ENCODE peak calls at places on chromosomes 5 and 9, in five cellular contexts. B, W, H, C and R are unnamed samples.

GRCh38 chr5:105640328-105640727 is 2030.4 kb downstream of the EFNA5 start:
- DNase-seq in B (no peak), C (no peak), H (no peak), W (no peak), R (no peak)

GRCh38 chr5:171724771-171725609 is 60.6 kb upstream of the SMIM23 start:
- DNase-seq in B (no peak), C (no peak), H (no peak), W (no peak), R (no peak)

GRCh38 chr5:170522211-170523128 is 18.6 kb downstream of the KCNIP1 start:
- DNase-seq in W (peak; percentile 63), H (no peak), B (no peak), C (no peak), R (no peak)

GRCh38 chr5:68455216-68455615 is 239.7 kb downstream of the PIK3R1 start:
- DNase-seq in C (no peak), H (no peak), W (peak; percentile 19), B (no peak), R (no peak)

GRCh38 chr9:103985082-103985481 is 109.0 kb upstream of the SMC2 start:
- DNase-seq in B (no peak), H (no peak), C (no peak), W (no peak), R (no peak)

GRCh38 chr9:36997414-36997813 is 36.7 kb downstream of the PAX5 start:
- DNase-seq in W (peak; percentile 65), H (peak; percentile 15), B (no peak), C (no peak), R (no peak)

GRCh38 chr9:110156902-110157301 is 51.1 kb downstream of the C9orf152 start:
- DNase-seq in C (peak; percentile 49), B (no peak), W (no peak), H (no peak), R (peak; percentile 52)

GRCh38 chr9:114037961-114038723 is 40.0 kb downstream of the AMBP start:
- DNase-seq in H (no peak), W (no peak), C (no peak), B (no peak), R (no peak)

GRCh38 chr5:167156446-167156845 is 1135.0 kb upstream of the WWC1 start:
- DNase-seq in C (no peak), W (no peak), B (no peak), H (no peak), R (no peak)

GRCh38 chr9:38768351-38768761 is 48.4 kb upstream of the FAM240B start:
- DNase-seq in C (no peak), H (no peak), W (no peak), B (no peak), R (no peak)

GRCh38 chr5:153866176-153866575 is 172.5 kb downstream of the FAM114A2 start:
- DNase-seq in C (no peak), H (no peak), W (no peak), B (no peak), R (no peak)

GRCh38 chr5:111697881-111698757 is 58.9 kb downstream of the NREP start:
- DNase-seq in C (no peak), H (peak; percentile 42), W (peak; percentile 18), B (no peak), R (no peak)

GRCh38 chr9:101977614-101978210 is 239.3 kb upstream of the GRIN3A start:
- DNase-seq in C (no peak), B (no peak), H (peak; percentile 12), W (peak; percentile 23), R (no peak)

GRCh38 chr5:173680660-173681242 is 64.3 kb upstream of the BOD1 start:
- DNase-seq in B (no peak), W (no peak), H (no peak), C (no peak), R (no peak)

GRCh38 chr5:150057511-150057910 is 28.8 kb downstream of the CSF1R start:
- DNase-seq in H (no peak), W (no peak), B (no peak), C (no peak), R (no peak)

GRCh38 chr5:56119050-56119449 is 114.1 kb downstream of the ANKRD55 start:
- DNase-seq in H (no peak), B (no peak), C (no peak), W (no peak), R (no peak)

GRCh38 chr5:17077447-17078233 is 139.8 kb upstream of the BASP1 start:
- DNase-seq in B (no peak), C (no peak), H (no peak), W (no peak), R (no peak)

DNA sequence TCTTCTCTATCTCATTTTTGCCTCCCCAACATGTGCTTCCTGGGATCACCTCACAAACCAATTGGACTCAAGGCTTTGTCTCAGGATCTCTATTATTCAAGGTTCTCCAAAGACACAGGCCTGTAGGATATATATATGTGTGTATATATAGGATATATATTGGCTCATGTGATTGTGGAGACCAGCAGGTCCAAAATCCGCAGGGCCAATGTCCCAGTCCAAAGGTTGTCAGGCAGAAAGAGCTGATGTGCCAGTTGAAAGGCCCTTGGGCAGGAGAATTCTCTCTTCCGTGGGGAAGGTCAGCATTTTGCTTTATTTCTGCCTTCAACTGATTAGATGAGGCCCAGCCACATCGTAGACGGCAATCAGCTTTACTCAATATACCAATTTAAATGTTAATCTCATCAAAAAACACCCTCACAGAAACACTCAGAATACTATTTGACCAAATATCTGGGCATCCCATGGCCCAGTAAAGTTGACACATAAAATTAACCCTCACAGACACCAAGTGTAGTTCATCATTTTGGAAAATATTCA is 1.3 kb upstream of the FBLL1 start:
- DNase-seq in W (no peak), H (no peak), B (no peak), C (no peak), R (no peak)
- H3K27me3 ChIP-seq in W (no peaks in the 10 kb centered on the region), H (peaks cover 29% of the 10 kb centered on the region), B (peaks cover 4% of the 10 kb centered on the region), C (peaks cover 12% of the 10 kb centered on the region), R (peaks cover 6% of the 10 kb centered on the region)

DNA sequence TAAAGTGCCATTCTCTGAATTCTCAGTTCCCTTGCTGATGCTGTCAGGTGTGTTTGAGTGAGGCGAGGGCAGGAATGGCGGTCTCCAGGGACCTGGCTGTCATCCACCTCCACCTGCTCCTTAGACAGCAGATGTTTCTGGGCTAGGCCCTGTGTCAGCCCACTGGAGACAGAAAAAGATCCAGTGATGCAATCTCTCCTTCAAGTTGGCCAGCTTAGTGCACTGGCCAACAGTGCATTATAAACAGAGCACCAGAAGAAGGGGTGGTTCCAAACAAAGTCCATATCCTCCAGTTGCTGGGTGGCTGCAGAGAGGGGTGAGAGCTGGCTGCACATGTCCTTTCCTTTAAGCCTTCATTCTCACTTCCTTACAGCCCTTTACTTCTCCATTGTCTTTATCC is 26.5 kb downstream of the NANS start:
- DNase-seq in W (no peak), B (no peak), H (peak; percentile 46), C (no peak), R (no peak)
- H3K36me3 ChIP-seq in W (peaks cover 18% of the 10 kb centered on the region), B (peaks cover 15% of the 10 kb centered on the region), H (peaks cover 27% of the 10 kb centered on the region), C (peaks cover 62% of the 10 kb centered on the region), R (peaks cover 27% of the 10 kb centered on the region)

DNA sequence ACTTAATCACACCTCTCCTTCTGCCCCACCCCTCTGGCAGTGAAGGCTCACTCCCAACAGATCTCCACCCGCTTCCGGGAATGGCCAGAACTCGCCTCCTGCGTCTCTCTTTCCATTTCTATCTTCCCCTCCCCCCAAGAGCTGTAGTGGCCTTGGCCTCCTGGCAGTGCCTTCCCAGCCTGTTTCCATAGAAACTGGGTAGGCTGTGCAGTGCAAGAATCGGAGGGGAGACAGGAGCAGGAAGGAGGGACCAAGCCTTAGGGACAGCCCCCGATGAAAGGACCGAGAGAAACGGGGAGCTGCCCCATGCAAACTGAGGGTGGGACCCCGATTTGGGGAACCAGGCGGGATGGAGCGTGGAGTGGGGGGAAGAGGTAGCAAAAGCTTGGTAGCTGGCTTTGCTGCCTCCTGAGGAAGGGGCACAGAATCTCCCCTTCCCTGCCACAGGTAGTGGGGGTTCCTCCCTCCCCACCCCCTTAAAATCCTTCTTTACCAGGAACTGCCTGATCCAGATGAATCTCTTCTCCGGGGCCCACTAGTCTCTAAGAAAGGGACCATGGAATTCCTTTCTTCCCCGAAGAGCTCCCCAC is 4.5 kb upstream of the PCDH1 start:
- DNase-seq in H (no peak), W (no peak), B (no peak), C (no peak), R (no peak)
- H3K27me3 ChIP-seq in H (peaks cover 58% of the 10 kb centered on the region), W (no peaks in the 10 kb centered on the region), B (no peaks in the 10 kb centered on the region), C (peaks cover 33% of the 10 kb centered on the region), R (peaks cover 35% of the 10 kb centered on the region)

DNA sequence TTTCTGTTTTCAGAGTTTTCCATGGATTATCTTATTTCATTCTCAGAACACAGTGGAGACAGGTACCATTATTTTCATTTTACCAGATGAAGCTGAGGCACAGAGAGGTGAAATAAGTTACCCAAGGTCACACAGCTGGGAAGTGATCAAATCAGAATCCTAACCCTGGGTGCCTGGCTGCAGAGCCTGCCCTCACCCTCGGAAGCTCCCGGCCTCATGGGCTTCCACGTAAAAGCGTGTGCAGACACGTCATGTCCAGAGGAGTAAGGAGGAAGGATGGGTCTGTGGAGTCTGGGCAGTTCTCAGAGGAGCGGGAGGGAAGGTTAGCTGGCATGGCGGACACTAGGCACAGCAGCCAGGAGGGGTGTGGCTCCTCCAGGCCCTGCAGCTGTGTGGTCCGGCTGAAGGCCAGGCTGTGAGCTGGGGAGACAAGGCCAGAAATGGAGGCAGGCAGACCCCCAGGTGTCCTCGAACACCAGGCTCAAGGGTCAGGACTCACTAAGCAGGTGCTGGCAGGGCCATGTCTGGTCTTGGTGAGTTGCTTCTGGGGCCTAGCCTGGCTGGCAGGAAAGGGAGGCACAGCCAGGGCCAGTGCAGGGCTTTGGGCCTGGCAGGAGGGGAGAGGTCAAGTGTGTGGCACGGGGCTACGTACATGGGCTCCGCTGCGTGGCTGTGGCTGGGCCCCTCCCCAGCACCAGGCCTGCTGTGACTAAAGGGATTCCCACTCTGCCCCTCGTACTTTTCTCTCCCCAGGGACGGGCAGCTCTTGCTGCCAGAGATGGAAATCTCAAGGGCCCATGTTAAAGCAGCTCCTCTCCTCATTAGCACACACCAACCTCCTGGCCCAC is 5.6 kb downstream of the TBC1D9B start:
- DNase-seq in B (no peak), W (no peak), C (no peak), H (no peak), R (no peak)
- H3K36me3 ChIP-seq in B (peaks cover 12% of the 10 kb centered on the region), W (no peaks in the 10 kb centered on the region), C (peaks cover 16% of the 10 kb centered on the region), H (peaks cover 58% of the 10 kb centered on the region), R (peaks cover 6% of the 10 kb centered on the region)

GRCh38 chr5:77641397-77641943 is 3.0 kb upstream of the OTP start:
- DNase-seq in H (no peak), B (no peak), C (no peak), W (no peak), R (no peak)

GRCh38 chr5:77639624-77640023 is 1.1 kb upstream of the OTP start:
- DNase-seq in W (no peak), C (no peak), B (no peak), H (no peak), R (no peak)

GRCh38 chr5:77638763-77639451 is 394 bp upstream of the OTP start:
- DNase-seq in B (no peak), H (no peak), C (no peak), W (no peak), R (no peak)

GRCh38 chr5:77641963-77642589 is 3.6 kb upstream of the OTP start:
- DNase-seq in C (no peak), B (no peak), W (no peak), H (no peak), R (no peak)

GRCh38 chr5:77640577-77641396 is 2.3 kb upstream of the OTP start:
- DNase-seq in B (no peak), W (no peak), H (no peak), C (no peak), R (no peak)
- H3K27me3 ChIP-seq in B (peaks cover 81% of the 10 kb centered on the region), W (peaks cover 54% of the 10 kb centered on the region), H (peaks cover 93% of the 10 kb centered on the region), C (peaks cover 92% of the 10 kb centered on the region), R (peaks cover 88% of the 10 kb centered on the region)